ENCODE peak calls at places on chromosome 20, in six cellular contexts. Z is H9, H is pancreas, E is endothelial cell, O is cardiac muscle cell, D is fibroblast of lung. Q is an unnamed sample.

GRCh38 chr20:33789109-33789857 is 21.9 kb upstream of the CHMP4B start:
- DNase-seq in D (peak), Z (no peak), E (peak), O (peak), H (peak), Q (no peak)

GRCh38 chr20:35954907-35955251 is 577 bp upstream of the SCAND1 start:
- DNase-seq in H (no peak), D (peak), E (no peak), Z (no peak), O (no peak), Q (no peak)

GRCh38 chr20:16404171-16404570 is 169.1 kb downstream of the KIF16B start:
- DNase-seq in O (no peak), H (no peak), E (no peak), Z (no peak), D (no peak), Q (no peak)

GRCh38 chr20:6178537-6178936 is 55.7 kb upstream of the FERMT1 start:
- DNase-seq in H (no peak), Z (no peak), O (peak), D (peak), E (peak), Q (no peak)

GRCh38 chr20:12152996-12153395 is 235.3 kb downstream of the BTBD3 start:
- DNase-seq in H (no peak), E (no peak), D (peak), Z (no peak), O (no peak), Q (no peak)

GRCh38 chr20:44684047-44684965 is 30.9 kb upstream of the CCN5 start:
- DNase-seq in D (no peak), H (no peak), O (no peak), Z (no peak), E (no peak), Q (no peak)

GRCh38 chr20:61556116-61556515 is 304.1 kb downstream of the CDH4 start:
- DNase-seq in Z (no peak), D (peak), O (no peak), E (no peak), H (no peak), Q (no peak)

GRCh38 chr20:59937150-59937549 is 3.0 kb downstream of the PPP1R3D start:
- DNase-seq in H (no peak), Z (no peak), D (no peak), E (no peak), O (no peak), Q (no peak)

GRCh38 chr20:61636531-61637116 is 384.6 kb downstream of the CDH4 start:
- DNase-seq in Z (no peak), H (no peak), O (no peak), D (no peak), E (no peak), Q (no peak)

GRCh38 chr20:11869641-11870040 is 48.1 kb upstream of the BTBD3 start:
- DNase-seq in D (no peak), Z (no peak), H (no peak), O (no peak), E (no peak), Q (no peak)

GRCh38 chr20:19407731-19408130 is 195.3 kb downstream of the SLC24A3 start:
- DNase-seq in H (no peak), Z (no peak), O (no peak), E (no peak), D (no peak), Q (no peak)

GRCh38 chr20:53291548-53291947 is 302.1 kb downstream of the ZNF217 start:
- DNase-seq in H (no peak), E (peak), Z (peak), D (no peak), O (peak), Q (peak)

GRCh38 chr20:2701671-2702081 is 9.1 kb downstream of the EBF4 start:
- DNase-seq in H (no peak), E (no peak), O (no peak), Z (peak), D (no peak), Q (no peak)

GRCh38 chr20:48313346-48313745 is 514.5 kb downstream of the PREX1 start:
- DNase-seq in D (no peak), Z (no peak), O (no peak), H (no peak), E (no peak), Q (no peak)

GRCh38 chr20:12970372-12970821 is 38.4 kb upstream of the SPTLC3 start:
- DNase-seq in Z (no peak), E (peak), H (no peak), D (peak), O (peak), Q (peak)

GRCh38 chr20:63003546-63003945 is 3.2 kb downstream of the BHLHE23 start:
- DNase-seq in O (no peak), Z (no peak), H (no peak), E (no peak), D (no peak), Q (no peak)

GRCh38 chr20:13694420-13695150 is 55.9 kb upstream of the TASP1 start:
- DNase-seq in H (no peak), E (no peak), Z (no peak), D (no peak), O (no peak), Q (peak)

GRCh38 chr20:32359633-32360332 is 1.7 kb downstream of the ASXL1 start:
- DNase-seq in E (no peak), H (no peak), Z (no peak), O (no peak), D (peak), Q (no peak)

GRCh38 chr20:48841861-48842529 is 14.2 kb upstream of the PREX1 start:
- DNase-seq in E (no peak), O (no peak), H (no peak), D (peak), Z (no peak), Q (no peak)

GRCh38 chr20:47559141-47559540 is 57.5 kb downstream of the NCOA3 start:
- DNase-seq in O (no peak), E (no peak), H (no peak), D (peak), Z (no peak), Q (no peak)

GRCh38 chr20:1664911-1665310 is 7.3 kb upstream of the SIRPG start:
- DNase-seq in D (no peak), O (no peak), E (no peak), Z (no peak), H (no peak), Q (peak)

GRCh38 chr20:3660262-3661059 is 2.7 kb downstream of the GFRA4 start:
- DNase-seq in O (no peak), D (no peak), E (no peak), H (peak), Z (peak), Q (no peak)

GRCh38 chr20:48817367-48818030 is 10.3 kb downstream of the PREX1 start:
- DNase-seq in E (no peak), O (no peak), D (no peak), H (no peak), Z (no peak), Q (no peak)

GRCh38 chr20:63023836-63024571 is 17.2 kb upstream of the BHLHE23 start:
- DNase-seq in D (no peak), E (no peak), Z (peak), H (peak), O (no peak), Q (no peak)

GRCh38 chr20:3229798-3230197 is 9.2 kb downstream of the SLC4A11 start:
- DNase-seq in Z (no peak), D (no peak), O (no peak), E (no peak), H (no peak), Q (no peak)

GRCh38 chr20:32325706-32326506 is 32.2 kb upstream of the ASXL1 start:
- DNase-seq in Z (no peak), O (no peak), H (no peak), D (peak), E (no peak), Q (no peak)

GRCh38 chr20:53984354-53984753 is 86.0 kb downstream of the BCAS1 start:
- DNase-seq in D (peak), E (no peak), O (no peak), Z (no peak), H (no peak), Q (no peak)

GRCh38 chr20:44637490-44638372 is 13.8 kb downstream of the ADA start:
- DNase-seq in D (no peak), H (no peak), E (no peak), Z (no peak), O (no peak), Q (no peak)

GRCh38 chr20:10047427-10047826 is 12.6 kb downstream of the ANKEF1 start:
- DNase-seq in H (no peak), Z (peak), O (peak), D (peak), E (peak), Q (no peak)

GRCh38 chr20:19631410-19631809 is 126.6 kb upstream of the RIN2 start:
- DNase-seq in E (no peak), D (peak), H (no peak), O (no peak), Z (no peak), Q (no peak)

GRCh38 chr20:47865912-47866311 is 80.6 kb upstream of the SULF2 start:
- DNase-seq in Z (no peak), D (no peak), E (no peak), H (no peak), O (no peak), Q (no peak)

GRCh38 chr20:36860811-36861624 is 14.9 kb upstream of the TLDC2 start:
- DNase-seq in H (no peak), Z (no peak), D (no peak), O (no peak), E (no peak), Q (no peak)

GRCh38 chr20:17682103-17682888 is at the start of gene RRBP1:
- DNase-seq in H (peak), O (peak), Z (peak), D (peak), E (peak), Q (peak)

GRCh38 chr20:17681741-17682102 is 320 bp downstream of the RRBP1 start:
- DNase-seq in O (no peak), E (no peak), D (no peak), H (no peak), Z (no peak), Q (no peak)

GRCh38 chr20:17684077-17684888 is 2.2 kb upstream of the RRBP1 start:
- DNase-seq in O (no peak), E (no peak), Z (no peak), H (no peak), D (no peak), Q (no peak)

GRCh38 chr20:17683218-17684076 is 1.4 kb upstream of the RRBP1 start:
- DNase-seq in O (no peak), Z (no peak), E (no peak), H (no peak), D (no peak), Q (no peak)

GRCh38 chr20:17682889-17683198 is 802 bp upstream of the RRBP1 start:
- DNase-seq in O (no peak), E (no peak), D (no peak), Z (no peak), H (no peak), Q (no peak)
- TF ChIP-seq CTCF in O (no peak), E (peak), D (no peak), Z (no peak), H (no peak), Q (no peak)

GRCh38 chr20:50460115-50460607 is 50.0 kb upstream of the PTPN1 start:
- DNase-seq in D (no peak), O (no peak), Z (no peak), E (no peak), H (no peak), Q (no peak)

GRCh38 chr20:50453533-50453932 is 56.6 kb upstream of the PTPN1 start:
- DNase-seq in D (no peak), E (no peak), Z (no peak), O (no peak), H (no peak), Q (no peak)

GRCh38 chr20:50455656-50456451 is 54.3 kb upstream of the PTPN1 start:
- DNase-seq in H (no peak), Z (no peak), E (no peak), D (no peak), O (no peak), Q (no peak)

GRCh38 chr20:50459124-50459918 is 50.9 kb upstream of the PTPN1 start:
- DNase-seq in E (no peak), Z (no peak), H (no peak), O (no peak), D (no peak), Q (no peak)

GRCh38 chr20:50456452-50457324 is 53.5 kb upstream of the PTPN1 start:
- DNase-seq in O (no peak), E (no peak), D (no peak), H (no peak), Z (no peak), Q (peak)
- TF ChIP-seq CTCF in O (peak), E (no peak), D (peak), H (no peak), Z (peak), Q (peak)

DNA sequence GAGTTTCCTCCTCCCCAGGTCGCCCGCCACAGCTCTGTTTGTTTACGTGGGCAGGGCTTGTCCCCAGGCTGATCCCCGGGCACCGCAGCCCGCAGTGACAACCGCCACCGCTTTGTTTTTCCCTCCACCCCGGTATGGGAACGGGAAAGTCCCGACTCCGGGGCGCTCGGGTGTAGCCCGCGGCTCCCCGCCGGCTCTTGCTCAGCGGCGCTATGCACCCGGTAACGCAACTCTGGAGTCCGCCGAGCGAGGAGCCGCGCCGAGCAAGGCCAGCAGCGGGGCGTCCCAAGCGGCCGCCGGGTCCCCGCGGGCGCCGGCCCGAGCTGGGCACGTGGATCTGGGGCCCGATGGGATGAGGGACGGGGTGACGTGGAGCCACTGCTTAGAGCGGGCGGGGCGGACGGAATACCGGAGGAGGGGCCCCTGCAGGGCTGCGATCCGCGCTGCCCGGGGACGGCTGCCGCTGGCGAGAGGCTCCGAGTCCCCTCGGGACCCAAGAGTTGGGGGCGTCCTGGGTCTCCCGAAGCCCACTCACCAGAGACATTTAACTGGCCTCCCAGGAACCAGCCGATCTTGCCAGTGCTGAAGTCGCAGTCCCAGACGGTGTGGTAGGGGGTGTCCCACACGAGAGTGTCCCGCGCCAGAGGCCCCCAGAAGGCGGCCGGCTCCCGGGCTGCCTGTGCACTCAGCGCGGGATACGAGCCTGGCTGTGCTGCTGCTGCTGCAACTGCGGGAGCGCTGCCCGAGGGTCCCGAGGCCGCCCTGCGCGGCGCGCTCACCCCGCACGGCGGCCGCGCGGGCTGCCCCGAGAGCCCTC is 497 bp downstream of the ACSS1 start:
- DNase-seq in H (peak), D (peak), E (peak), O (peak), Z (no peak), Q (peak)
- TF ChIP-seq CTCF in H (no peak), D (no peak), E (no peak), O (no peak), Z (no peak), Q (peak)

GRCh38 chr20:41247523-41248370 is 69.8 kb downstream of the ZHX3 start:
- DNase-seq in O (no peak), E (no peak), D (no peak), Z (no peak), H (no peak), Q (no peak)

GRCh38 chr20:41248371-41249024 is 69.0 kb downstream of the ZHX3 start:
- DNase-seq in D (peak), Z (no peak), E (no peak), H (no peak), O (no peak), Q (no peak)

GRCh38 chr20:41245086-41245707 is 72.3 kb downstream of the ZHX3 start:
- DNase-seq in H (no peak), O (peak), Z (peak), D (peak), E (no peak), Q (no peak)

GRCh38 chr20:41249371-41249770 is 68.2 kb downstream of the ZHX3 start:
- DNase-seq in O (no peak), E (no peak), D (peak), Z (no peak), H (no peak), Q (no peak)

DNA sequence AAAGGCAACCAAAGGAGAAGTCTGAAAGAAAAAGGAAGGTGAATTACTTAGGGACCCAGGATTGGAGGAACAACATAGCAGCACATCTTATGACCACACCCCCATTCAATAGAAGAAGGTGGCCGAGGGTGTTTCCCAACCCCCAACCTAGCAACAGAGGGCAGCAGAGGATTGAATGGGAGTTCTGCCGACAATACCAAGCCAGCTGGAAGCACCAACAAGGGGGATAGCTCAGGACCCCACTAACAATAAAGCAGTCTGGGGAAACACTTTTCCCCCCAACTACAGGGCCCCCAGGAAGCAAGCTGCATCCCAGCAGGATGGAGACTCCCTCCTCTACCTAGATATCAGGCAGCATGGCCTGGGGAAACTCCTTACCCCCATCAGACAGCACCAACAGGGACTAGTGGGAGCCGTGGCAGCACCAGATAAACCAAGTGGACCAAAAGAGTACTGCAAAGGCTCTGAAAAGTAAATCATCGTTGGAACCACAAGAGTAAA is 67.7 kb downstream of the ZHX3 start:
- DNase-seq in Z (peak), D (peak), O (peak), E (peak), H (no peak), Q (no peak)
- TF ChIP-seq CTCF in Z (peak), D (peak), O (peak), E (peak), H (no peak), Q (peak)

DNA sequence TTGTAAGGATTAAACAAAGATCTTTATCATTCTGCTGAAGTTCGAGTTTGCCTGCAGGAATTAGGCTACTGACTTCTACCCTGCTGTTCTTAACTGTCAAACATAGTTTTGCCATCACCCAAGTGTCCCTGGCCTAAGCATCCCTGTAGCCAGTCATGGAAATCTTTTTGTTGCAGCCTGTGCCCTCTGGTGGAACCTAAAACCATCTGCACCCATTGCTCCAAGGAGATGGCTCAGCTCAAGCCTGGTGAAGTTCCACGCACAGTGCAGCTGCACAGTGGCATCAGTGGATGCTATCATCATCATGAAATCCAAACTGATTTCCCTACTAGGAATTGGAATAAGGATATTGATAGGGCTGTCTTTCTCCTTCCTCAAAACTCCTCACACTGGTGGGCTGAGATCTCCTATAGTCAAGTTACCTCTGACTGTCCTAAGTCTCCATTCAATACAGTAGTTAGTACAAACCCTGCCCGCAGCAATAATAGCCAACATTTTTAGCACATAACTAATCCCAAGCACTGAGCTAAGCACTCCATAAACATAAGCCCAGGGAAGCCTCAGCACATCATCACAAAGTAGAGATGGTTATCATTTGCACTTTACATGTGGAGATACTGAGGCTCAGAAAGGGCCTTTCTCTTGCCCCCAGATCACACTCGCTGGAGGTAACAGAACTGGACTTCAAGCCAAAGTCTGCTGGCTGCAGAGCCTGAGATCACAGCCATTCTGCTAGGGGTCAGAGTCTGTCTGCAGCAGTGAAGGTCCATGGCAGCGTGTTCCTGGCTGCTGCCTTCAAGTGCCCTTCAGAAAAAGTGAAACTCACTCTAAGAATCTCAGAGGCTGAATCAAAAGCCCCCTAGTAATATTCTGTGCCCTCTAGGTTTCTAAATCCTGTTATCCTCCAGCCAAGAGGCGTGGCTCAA is 77.2 kb upstream of the MC3R start:
- DNase-seq in Z (no peak), D (no peak), H (no peak), O (no peak), E (no peak), Q (no peak)
- TF ChIP-seq CTCF in Z (no peak), D (no peak), H (peak), O (no peak), E (no peak), Q (peak)

GRCh38 chr20:43389839-43390626 is 67.7 kb upstream of the SRSF6 start:
- DNase-seq in D (no peak), H (no peak), E (peak), O (peak), Z (peak), Q (peak)
- TF ChIP-seq CTCF in D (peak), H (no peak), E (peak), O (peak), Z (peak), Q (peak)

GRCh38 chr20:4813839-4814695 is 92.4 kb downstream of the PRND start:
- DNase-seq in H (peak), D (no peak), E (peak), Z (no peak), O (no peak), Q (peak)

GRCh38 chr20:4815618-4816017 is 93.9 kb downstream of the PRND start:
- DNase-seq in Z (no peak), D (no peak), H (no peak), O (no peak), E (no peak), Q (no peak)

GRCh38 chr20:4814696-4815252 is 93.1 kb downstream of the PRND start:
- DNase-seq in Z (no peak), H (peak), O (no peak), D (no peak), E (no peak), Q (no peak)

GRCh38 chr20:4819901-4820300 is 98.2 kb downstream of the PRND start:
- DNase-seq in D (no peak), O (no peak), H (no peak), E (no peak), Z (no peak), Q (no peak)

DNA sequence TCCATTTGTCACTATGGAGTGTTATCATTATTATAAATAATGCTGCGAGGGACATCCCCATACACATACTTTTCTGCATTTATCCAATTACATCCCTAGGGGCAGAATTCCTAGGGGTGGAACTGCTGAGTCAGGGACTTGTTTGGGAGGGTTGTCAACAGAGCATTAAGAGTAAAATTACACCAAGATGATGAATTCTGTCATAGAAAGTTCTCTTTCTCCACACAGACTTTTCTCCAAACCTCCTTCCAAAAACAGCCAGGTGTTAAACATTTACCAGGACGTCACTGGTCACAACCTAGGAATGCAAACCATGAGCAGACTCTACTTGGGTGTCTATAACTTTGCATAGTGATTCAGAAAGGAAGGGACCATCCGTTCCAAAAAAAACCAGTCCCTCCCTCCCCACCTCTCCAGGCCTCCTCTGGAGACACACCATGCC is 95.5 kb downstream of the PRND start:
- DNase-seq in D (peak), H (no peak), E (no peak), O (no peak), Z (no peak), Q (no peak)
- TF ChIP-seq CTCF in D (no peak), H (no peak), E (no peak), O (no peak), Z (no peak), Q (no peak)

Q was measured in DND-41.